ENCODE peak calls at places on chromosomes 7 and 10, in ten cellular contexts. One of them, this sample, is unnamed.

GRCh38 chr7:123769371-123769770 is 20.6 kb upstream of the WASL start:
- DNase-seq in fibroblast of pulmonary artery: peak; percentile 75
- DNase-seq in lower lobe of right lung: no peak
- DNase-seq in cardiac muscle cell: peak; percentile 77
- DNase-seq in A549: peak; percentile 89
- DNase-seq in activated CD8-positive, alpha-beta T cell treated with anti-CD3 and anti-CD28 coated beads for 36 hours: no peak
- DNase-seq in transverse colon: no peak
- DNase-seq in lower leg skin: no peak
- DNase-seq in hepatocyte: no peak
- DNase-seq in brain microvascular endothelial cell: peak; percentile 57
- DNase-seq in this sample: no peak

GRCh38 chr10:18140149-18140956 is at the start of gene CACNB2:
- DNase-seq in fibroblast of pulmonary artery: peak; percentile 57
- DNase-seq in lower lobe of right lung: peak; percentile 57
- DNase-seq in cardiac muscle cell: peak; percentile 60
- DNase-seq in A549: peak; percentile 29
- DNase-seq in activated CD8-positive, alpha-beta T cell treated with anti-CD3 and anti-CD28 coated beads for 36 hours: peak; percentile 4
- DNase-seq in transverse colon: peak; percentile 75
- DNase-seq in lower leg skin: peak; percentile 90
- DNase-seq in hepatocyte: peak; percentile 70
- DNase-seq in brain microvascular endothelial cell: no peak
- DNase-seq in this sample: no peak

GRCh38 chr7:1981878-1982230 is 250.9 kb downstream of the MAD1L1 start:
- DNase-seq in fibroblast of pulmonary artery: no peak
- DNase-seq in lower lobe of right lung: no peak
- DNase-seq in cardiac muscle cell: no peak
- DNase-seq in A549: no peak
- DNase-seq in activated CD8-positive, alpha-beta T cell treated with anti-CD3 and anti-CD28 coated beads for 36 hours: no peak
- DNase-seq in transverse colon: no peak
- DNase-seq in lower leg skin: no peak
- DNase-seq in hepatocyte: no peak
- DNase-seq in brain microvascular endothelial cell: no peak
- DNase-seq in this sample: no peak

GRCh38 chr7:148264933-148265557 is 325.5 kb upstream of the C7orf33 start:
- DNase-seq in fibroblast of pulmonary artery: peak; percentile 58
- DNase-seq in lower lobe of right lung: no peak
- DNase-seq in cardiac muscle cell: peak; percentile 55
- DNase-seq in A549: peak; percentile 57
- DNase-seq in activated CD8-positive, alpha-beta T cell treated with anti-CD3 and anti-CD28 coated beads for 36 hours: peak; percentile 24
- DNase-seq in transverse colon: no peak
- DNase-seq in lower leg skin: no peak
- DNase-seq in hepatocyte: peak; percentile 70
- DNase-seq in brain microvascular endothelial cell: peak; percentile 48
- DNase-seq in this sample: no peak

GRCh38 chr7:5574770-5575269 is 151.2 kb upstream of the TNRC18 start:
- DNase-seq in fibroblast of pulmonary artery: no peak
- DNase-seq in lower lobe of right lung: no peak
- DNase-seq in cardiac muscle cell: no peak
- DNase-seq in A549: no peak
- DNase-seq in activated CD8-positive, alpha-beta T cell treated with anti-CD3 and anti-CD28 coated beads for 36 hours: no peak
- DNase-seq in transverse colon: no peak
- DNase-seq in lower leg skin: no peak
- DNase-seq in hepatocyte: no peak
- DNase-seq in brain microvascular endothelial cell: no peak
- DNase-seq in this sample: no peak

GRCh38 chr7:44048031-44048795 is 3.7 kb downstream of the DBNL start:
- DNase-seq in fibroblast of pulmonary artery: no peak
- DNase-seq in lower lobe of right lung: no peak
- DNase-seq in cardiac muscle cell: no peak
- DNase-seq in A549: no peak
- DNase-seq in activated CD8-positive, alpha-beta T cell treated with anti-CD3 and anti-CD28 coated beads for 36 hours: no peak
- DNase-seq in transverse colon: no peak
- DNase-seq in lower leg skin: peak; percentile 72
- DNase-seq in hepatocyte: no peak
- DNase-seq in brain microvascular endothelial cell: no peak
- DNase-seq in this sample: no peak

GRCh38 chr10:118276203-118276602 is 65.9 kb downstream of the FAM204A start:
- DNase-seq in fibroblast of pulmonary artery: no peak
- DNase-seq in lower lobe of right lung: no peak
- DNase-seq in cardiac muscle cell: no peak
- DNase-seq in A549: no peak
- DNase-seq in activated CD8-positive, alpha-beta T cell treated with anti-CD3 and anti-CD28 coated beads for 36 hours: no peak
- DNase-seq in transverse colon: peak; percentile 25
- DNase-seq in lower leg skin: no peak
- DNase-seq in hepatocyte: no peak
- DNase-seq in brain microvascular endothelial cell: no peak
- DNase-seq in this sample: no peak

GRCh38 chr10:77715081-77715480 is 77.5 kb upstream of the KCNMA1 start:
- DNase-seq in fibroblast of pulmonary artery: no peak
- DNase-seq in lower lobe of right lung: no peak
- DNase-seq in cardiac muscle cell: no peak
- DNase-seq in A549: peak; percentile 23
- DNase-seq in activated CD8-positive, alpha-beta T cell treated with anti-CD3 and anti-CD28 coated beads for 36 hours: peak; percentile 41
- DNase-seq in transverse colon: no peak
- DNase-seq in lower leg skin: no peak
- DNase-seq in hepatocyte: no peak
- DNase-seq in brain microvascular endothelial cell: no peak
- DNase-seq in this sample: no peak

GRCh38 chr10:133438711-133439273 is 14.4 kb upstream of the SPRN start:
- DNase-seq in fibroblast of pulmonary artery: peak; percentile 26
- DNase-seq in lower lobe of right lung: no peak
- DNase-seq in cardiac muscle cell: peak; percentile 13
- DNase-seq in A549: peak; percentile 40
- DNase-seq in activated CD8-positive, alpha-beta T cell treated with anti-CD3 and anti-CD28 coated beads for 36 hours: peak; percentile 41
- DNase-seq in transverse colon: no peak
- DNase-seq in lower leg skin: peak; percentile 69
- DNase-seq in hepatocyte: no peak
- DNase-seq in brain microvascular endothelial cell: peak; percentile 25
- DNase-seq in this sample: no peak

GRCh38 chr10:117204316-117204715 is 7.0 kb downstream of the KCNK18 start:
- DNase-seq in fibroblast of pulmonary artery: no peak
- DNase-seq in lower lobe of right lung: no peak
- DNase-seq in cardiac muscle cell: no peak
- DNase-seq in A549: no peak
- DNase-seq in activated CD8-positive, alpha-beta T cell treated with anti-CD3 and anti-CD28 coated beads for 36 hours: no peak
- DNase-seq in transverse colon: no peak
- DNase-seq in lower leg skin: no peak
- DNase-seq in hepatocyte: no peak
- DNase-seq in brain microvascular endothelial cell: no peak
- DNase-seq in this sample: no peak

GRCh38 chr7:128871050-128871449 is 8.4 kb downstream of the ATP6V1F start:
- DNase-seq in fibroblast of pulmonary artery: no peak
- DNase-seq in lower lobe of right lung: no peak
- DNase-seq in cardiac muscle cell: no peak
- DNase-seq in A549: no peak
- DNase-seq in activated CD8-positive, alpha-beta T cell treated with anti-CD3 and anti-CD28 coated beads for 36 hours: no peak
- DNase-seq in transverse colon: no peak
- DNase-seq in lower leg skin: no peak
- DNase-seq in hepatocyte: no peak
- DNase-seq in brain microvascular endothelial cell: no peak
- DNase-seq in this sample: peak; percentile 81

GRCh38 chr7:79055722-79056415 is 397.6 kb downstream of the MAGI2 start:
- DNase-seq in fibroblast of pulmonary artery: peak; percentile 1
- DNase-seq in lower lobe of right lung: no peak
- DNase-seq in cardiac muscle cell: no peak
- DNase-seq in A549: no peak
- DNase-seq in activated CD8-positive, alpha-beta T cell treated with anti-CD3 and anti-CD28 coated beads for 36 hours: no peak
- DNase-seq in transverse colon: no peak
- DNase-seq in lower leg skin: no peak
- DNase-seq in hepatocyte: peak; percentile 45
- DNase-seq in brain microvascular endothelial cell: peak; percentile 17
- DNase-seq in this sample: no peak

GRCh38 chr10:3045471-3046209 is 21.7 kb upstream of the PFKP start:
- DNase-seq in fibroblast of pulmonary artery: peak; percentile 75
- DNase-seq in lower lobe of right lung: peak; percentile 78
- DNase-seq in cardiac muscle cell: peak; percentile 78
- DNase-seq in A549: peak; percentile 82
- DNase-seq in activated CD8-positive, alpha-beta T cell treated with anti-CD3 and anti-CD28 coated beads for 36 hours: no peak
- DNase-seq in transverse colon: peak; percentile 37
- DNase-seq in lower leg skin: no peak
- DNase-seq in hepatocyte: peak; percentile 68
- DNase-seq in brain microvascular endothelial cell: peak; percentile 70
- DNase-seq in this sample: peak; percentile 94
- TF ChIP-seq CTCF in fibroblast of pulmonary artery: peak; percentile 44
- TF ChIP-seq CTCF in lower lobe of right lung: no peak
- TF ChIP-seq CTCF in cardiac muscle cell: peak; percentile 45
- TF ChIP-seq CTCF in A549: no peak
- TF ChIP-seq CTCF in activated CD8-positive, alpha-beta T cell treated with anti-CD3 and anti-CD28 coated beads for 36 hours: no peak
- TF ChIP-seq CTCF in transverse colon: no peak
- TF ChIP-seq CTCF in lower leg skin: no peak
- TF ChIP-seq CTCF in hepatocyte: no peak
- TF ChIP-seq CTCF in brain microvascular endothelial cell: peak; percentile 64
- TF ChIP-seq CTCF in this sample: peak; percentile 71

GRCh38 chr7:119197172-119197871 is 972.8 kb downstream of the ANKRD7 start:
- DNase-seq in fibroblast of pulmonary artery: no peak
- DNase-seq in lower lobe of right lung: no peak
- DNase-seq in cardiac muscle cell: no peak
- DNase-seq in A549: no peak
- DNase-seq in activated CD8-positive, alpha-beta T cell treated with anti-CD3 and anti-CD28 coated beads for 36 hours: no peak
- DNase-seq in transverse colon: no peak
- DNase-seq in lower leg skin: peak; percentile 62
- DNase-seq in hepatocyte: no peak
- DNase-seq in brain microvascular endothelial cell: no peak
- DNase-seq in this sample: no peak

GRCh38 chr7:119196183-119196582 is 971.7 kb downstream of the ANKRD7 start:
- DNase-seq in fibroblast of pulmonary artery: no peak
- DNase-seq in lower lobe of right lung: no peak
- DNase-seq in cardiac muscle cell: no peak
- DNase-seq in A549: no peak
- DNase-seq in activated CD8-positive, alpha-beta T cell treated with anti-CD3 and anti-CD28 coated beads for 36 hours: no peak
- DNase-seq in transverse colon: no peak
- DNase-seq in lower leg skin: no peak
- DNase-seq in hepatocyte: peak; percentile 41
- DNase-seq in brain microvascular endothelial cell: peak; percentile 13
- DNase-seq in this sample: no peak

DNA sequence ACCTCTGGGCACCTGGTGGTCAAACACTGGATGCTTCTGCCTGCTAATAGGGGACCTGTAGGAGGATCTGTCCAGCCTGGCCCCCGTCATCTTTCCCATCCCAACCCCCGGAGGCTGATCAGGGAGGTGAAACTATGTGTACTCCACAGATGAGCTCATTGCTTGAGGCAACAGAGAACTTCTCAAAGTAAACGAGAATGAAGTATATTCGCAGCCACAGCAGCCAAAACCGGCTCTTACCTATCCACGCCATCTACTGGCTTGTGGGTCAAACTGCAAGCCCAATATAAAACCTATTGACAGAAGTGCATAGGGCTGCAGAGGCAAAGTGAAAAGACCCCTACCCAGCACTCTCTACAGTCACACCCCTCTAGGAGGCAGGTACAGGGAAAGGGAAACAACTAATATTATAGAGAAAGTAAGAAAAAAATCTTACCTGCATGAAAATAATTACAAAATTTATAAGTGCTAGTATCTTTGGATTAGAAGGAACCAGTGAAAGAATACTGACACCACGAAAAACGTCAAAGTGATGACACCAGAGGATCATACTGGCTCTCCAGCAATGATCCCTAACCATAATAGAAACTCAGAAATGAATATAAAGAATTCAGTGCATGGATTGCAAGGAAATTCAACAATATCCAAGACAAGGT is 973.5 kb downstream of the ANKRD7 start:
- DNase-seq in fibroblast of pulmonary artery: peak; percentile 39
- DNase-seq in lower lobe of right lung: no peak
- DNase-seq in cardiac muscle cell: peak; percentile 55
- DNase-seq in A549: peak; percentile 66
- DNase-seq in activated CD8-positive, alpha-beta T cell treated with anti-CD3 and anti-CD28 coated beads for 36 hours: peak; percentile 22
- DNase-seq in transverse colon: no peak
- DNase-seq in lower leg skin: peak; percentile 70
- DNase-seq in hepatocyte: peak; percentile 85
- DNase-seq in brain microvascular endothelial cell: peak; percentile 64
- DNase-seq in this sample: no peak
- TF ChIP-seq CTCF in fibroblast of pulmonary artery: peak; percentile 69
- TF ChIP-seq CTCF in lower lobe of right lung: peak; percentile 58
- TF ChIP-seq CTCF in cardiac muscle cell: peak; percentile 71
- TF ChIP-seq CTCF in A549: peak; percentile 52
- TF ChIP-seq CTCF in activated CD8-positive, alpha-beta T cell treated with anti-CD3 and anti-CD28 coated beads for 36 hours: peak; percentile 48
- TF ChIP-seq CTCF in transverse colon: peak; percentile 57
- TF ChIP-seq CTCF in lower leg skin: no peak
- TF ChIP-seq CTCF in hepatocyte: peak; percentile 64
- TF ChIP-seq CTCF in brain microvascular endothelial cell: peak; percentile 84
- TF ChIP-seq CTCF in this sample: peak; percentile 84

GRCh38 chr7:151570366-151570915 is 50.7 kb upstream of the RHEB start:
- DNase-seq in fibroblast of pulmonary artery: peak; percentile 65
- DNase-seq in lower lobe of right lung: no peak
- DNase-seq in cardiac muscle cell: peak; percentile 47
- DNase-seq in A549: peak; percentile 25
- DNase-seq in activated CD8-positive, alpha-beta T cell treated with anti-CD3 and anti-CD28 coated beads for 36 hours: no peak
- DNase-seq in transverse colon: no peak
- DNase-seq in lower leg skin: no peak
- DNase-seq in hepatocyte: no peak
- DNase-seq in brain microvascular endothelial cell: no peak
- DNase-seq in this sample: no peak
- TF ChIP-seq CTCF in fibroblast of pulmonary artery: peak; percentile 60
- TF ChIP-seq CTCF in lower lobe of right lung: peak; percentile 34
- TF ChIP-seq CTCF in cardiac muscle cell: peak; percentile 48
- TF ChIP-seq CTCF in A549: peak; percentile 84
- TF ChIP-seq CTCF in activated CD8-positive, alpha-beta T cell treated with anti-CD3 and anti-CD28 coated beads for 36 hours: peak; percentile 50
- TF ChIP-seq CTCF in transverse colon: peak; percentile 35
- TF ChIP-seq CTCF in lower leg skin: no peak
- TF ChIP-seq CTCF in hepatocyte: peak; percentile 50
- TF ChIP-seq CTCF in brain microvascular endothelial cell: peak; percentile 39
- TF ChIP-seq CTCF in this sample: peak; percentile 87

GRCh38 chr7:28533731-28534531 is 121.6 kb downstream of the CREB5 start:
- DNase-seq in fibroblast of pulmonary artery: peak; percentile 30
- DNase-seq in lower lobe of right lung: no peak
- DNase-seq in cardiac muscle cell: peak; percentile 57
- DNase-seq in A549: peak; percentile 30
- DNase-seq in activated CD8-positive, alpha-beta T cell treated with anti-CD3 and anti-CD28 coated beads for 36 hours: no peak
- DNase-seq in transverse colon: no peak
- DNase-seq in lower leg skin: peak; percentile 88
- DNase-seq in hepatocyte: no peak
- DNase-seq in brain microvascular endothelial cell: peak; percentile 47
- DNase-seq in this sample: no peak

GRCh38 chr7:28530175-28531142 is 118.1 kb downstream of the CREB5 start:
- DNase-seq in fibroblast of pulmonary artery: no peak
- DNase-seq in lower lobe of right lung: peak; percentile 48
- DNase-seq in cardiac muscle cell: no peak
- DNase-seq in A549: no peak
- DNase-seq in activated CD8-positive, alpha-beta T cell treated with anti-CD3 and anti-CD28 coated beads for 36 hours: no peak
- DNase-seq in transverse colon: no peak
- DNase-seq in lower leg skin: no peak
- DNase-seq in hepatocyte: no peak
- DNase-seq in brain microvascular endothelial cell: no peak
- DNase-seq in this sample: no peak

GRCh38 chr7:28533267-28533666 is 120.9 kb downstream of the CREB5 start:
- DNase-seq in fibroblast of pulmonary artery: no peak
- DNase-seq in lower lobe of right lung: no peak
- DNase-seq in cardiac muscle cell: no peak
- DNase-seq in A549: no peak
- DNase-seq in activated CD8-positive, alpha-beta T cell treated with anti-CD3 and anti-CD28 coated beads for 36 hours: no peak
- DNase-seq in transverse colon: no peak
- DNase-seq in lower leg skin: no peak
- DNase-seq in hepatocyte: no peak
- DNase-seq in brain microvascular endothelial cell: no peak
- DNase-seq in this sample: no peak

GRCh38 chr7:28539289-28539981 is 127.1 kb downstream of the CREB5 start:
- DNase-seq in fibroblast of pulmonary artery: no peak
- DNase-seq in lower lobe of right lung: no peak
- DNase-seq in cardiac muscle cell: no peak
- DNase-seq in A549: no peak
- DNase-seq in activated CD8-positive, alpha-beta T cell treated with anti-CD3 and anti-CD28 coated beads for 36 hours: no peak
- DNase-seq in transverse colon: no peak
- DNase-seq in lower leg skin: no peak
- DNase-seq in hepatocyte: no peak
- DNase-seq in brain microvascular endothelial cell: no peak
- DNase-seq in this sample: no peak

GRCh38 chr7:28536259-28536658 is 123.9 kb downstream of the CREB5 start:
- DNase-seq in fibroblast of pulmonary artery: peak; percentile 53
- DNase-seq in lower lobe of right lung: no peak
- DNase-seq in cardiac muscle cell: peak; percentile 51
- DNase-seq in A549: peak; percentile 31
- DNase-seq in activated CD8-positive, alpha-beta T cell treated with anti-CD3 and anti-CD28 coated beads for 36 hours: no peak
- DNase-seq in transverse colon: no peak
- DNase-seq in lower leg skin: no peak
- DNase-seq in hepatocyte: peak; percentile 73
- DNase-seq in brain microvascular endothelial cell: peak; percentile 60
- DNase-seq in this sample: no peak
- TF ChIP-seq CTCF in fibroblast of pulmonary artery: peak; percentile 53
- TF ChIP-seq CTCF in lower lobe of right lung: peak; percentile 11
- TF ChIP-seq CTCF in cardiac muscle cell: peak; percentile 55
- TF ChIP-seq CTCF in A549: no peak
- TF ChIP-seq CTCF in activated CD8-positive, alpha-beta T cell treated with anti-CD3 and anti-CD28 coated beads for 36 hours: no peak
- TF ChIP-seq CTCF in transverse colon: peak; percentile 21
- TF ChIP-seq CTCF in lower leg skin: no peak
- TF ChIP-seq CTCF in hepatocyte: peak; percentile 56
- TF ChIP-seq CTCF in brain microvascular endothelial cell: peak; percentile 74
- TF ChIP-seq CTCF in this sample: peak; percentile 72

This sample was measured in chondrocyte.